ENCODE peak calls at places on chromosomes 4 and X, in six cellular contexts. U is SK-N-SH, T is HepG2, F is K562, Q is GM12878, M is H1. J is an unnamed sample.

GRCh38 chrX:109826954-109827708 is 94.1 kb upstream of the ACSL4 start:
- DNase-seq in Q (no peak), M (no peak), F (no peak), U (no peak), T (peak), J (peak)

GRCh38 chr4:8297691-8298485 is 28.3 kb downstream of the HTRA3 start:
- DNase-seq in M (no peak), U (no peak), Q (no peak), T (no peak), F (no peak), J (no peak)

GRCh38 chrX:116009871-116010710 is 160.5 kb upstream of the AGTR2 start:
- DNase-seq in T (peak), U (peak), Q (peak), M (no peak), F (no peak), J (no peak)

GRCh38 chr4:8051644-8052043 is 107.0 kb downstream of the ABLIM2 start:
- DNase-seq in Q (no peak), U (no peak), M (no peak), F (no peak), T (no peak), J (no peak)

GRCh38 chr4:177093964-177094363 is 215.7 kb upstream of the NEIL3 start:
- DNase-seq in U (peak), F (no peak), Q (no peak), M (no peak), T (no peak), J (no peak)

GRCh38 chr4:64713256-64713840 is 304.1 kb upstream of the TECRL start:
- DNase-seq in M (no peak), Q (no peak), F (peak), T (peak), U (peak), J (peak)

GRCh38 chr4:12852338-12853307 is 631.5 kb downstream of the RAB28 start:
- DNase-seq in F (no peak), U (peak), M (peak), Q (no peak), T (peak), J (peak)

GRCh38 chr4:73661646-73662119 is 41.4 kb upstream of the RASSF6 start:
- DNase-seq in M (no peak), Q (no peak), T (no peak), F (peak), U (no peak), J (peak)

GRCh38 chr4:99467908-99468307 is 32.8 kb upstream of the ADH7 start:
- DNase-seq in U (no peak), T (no peak), F (no peak), M (no peak), Q (no peak), J (no peak)

GRCh38 chrX:141468940-141469339 is 115.6 kb downstream of the SPANXA1 start:
- DNase-seq in F (no peak), Q (no peak), U (no peak), T (no peak), M (no peak), J (peak)

GRCh38 chr4:93786149-93786548 is 42.4 kb upstream of the ATOH1 start:
- DNase-seq in T (no peak), F (no peak), U (no peak), M (no peak), Q (no peak), J (no peak)

GRCh38 chrX:25005034-25005381 is 10.8 kb downstream of the ARX start:
- DNase-seq in F (no peak), U (no peak), M (no peak), Q (no peak), T (no peak), J (no peak)

GRCh38 chr4:129543299-129543698 is 447.3 kb downstream of the C4orf33 start:
- DNase-seq in U (no peak), F (no peak), Q (no peak), M (no peak), T (no peak), J (no peak)

GRCh38 chr4:144714166-144714565 is 68.2 kb downstream of the HHIP start:
- DNase-seq in Q (no peak), F (no peak), U (no peak), M (no peak), T (no peak), J (peak)

GRCh38 chr4:2484993-2485392 is 16.1 kb downstream of the RNF4 start:
- DNase-seq in M (no peak), Q (peak), T (no peak), U (no peak), F (no peak), J (no peak)

GRCh38 chr4:86960557-86960959 is 25.7 kb downstream of the AFF1 start:
- DNase-seq in M (no peak), T (peak), Q (no peak), U (no peak), F (no peak), J (peak)
- H3K9ac ChIP-seq in M (no peak), T (no peak), Q (peak), U (no peak), F (no peak), J (no peak)

GRCh38 chrX:68895339-68896250 is 66.8 kb downstream of the EFNB1 start:
- DNase-seq in Q (no peak), T (peak), F (peak), M (no peak), U (peak), J (peak)
- TF ChIP-seq RFX5 in Q (no peak), T (no peak), F (no peak), M (no peak), U (no peak), J (no peak)

GRCh38 chr4:121459056-121459455 is 78.2 kb upstream of the QRFPR start:
- DNase-seq in M (no peak), F (no peak), Q (no peak), T (no peak), U (no peak), J (no peak)
- H3K9ac ChIP-seq in M (no peak), F (no peak), Q (no peak), T (no peak), U (no peak), J (no peak)

GRCh38 chrX:63506320-63506719 is 155.2 kb upstream of the SPIN4 start:
- DNase-seq in F (peak), M (no peak), U (peak), Q (no peak), T (peak), J (peak)
- TF ChIP-seq RFX5 in F (no peak), M (no peak), U (no peak), Q (no peak), T (no peak), J (no peak)

GRCh38 chr4:504076-504475 is 5.1 kb downstream of the PIGG start:
- DNase-seq in Q (no peak), F (no peak), M (no peak), T (no peak), U (no peak), J (no peak)

GRCh38 chr4:499563-499962 is 553 bp downstream of the PIGG start:
- DNase-seq in F (peak), M (no peak), Q (no peak), T (no peak), U (no peak), J (no peak)

GRCh38 chr4:498328-498919 is 532 bp downstream of the ZNF721 start:
- DNase-seq in U (no peak), T (peak), Q (no peak), M (no peak), F (no peak), J (no peak)
- H3K9ac ChIP-seq in U (peak), T (peak), Q (peak), M (peak), F (peak), J (peak)

DNA sequence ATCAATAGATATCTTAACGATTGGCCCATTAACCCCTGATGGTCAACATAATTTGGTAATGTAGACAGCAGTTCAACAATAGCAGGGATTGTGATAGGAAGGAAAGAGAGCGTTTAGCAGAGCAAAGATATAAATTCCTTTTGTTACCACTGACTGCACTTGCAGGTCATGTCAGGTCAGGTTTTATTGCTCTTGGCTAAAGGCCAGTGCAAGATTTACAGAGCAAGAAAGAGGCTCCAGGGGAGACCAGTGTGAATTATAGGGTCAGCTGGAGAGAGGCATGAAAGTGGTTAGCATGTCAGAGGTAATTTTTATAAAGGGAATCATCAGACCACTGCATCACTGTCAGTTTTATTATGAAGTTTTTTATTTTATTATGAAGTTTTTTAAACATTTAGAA is 94.9 kb upstream of the DIPK2B start:
- DNase-seq in Q (no peak), M (no peak), U (no peak), T (peak), F (no peak), J (peak)
- TF ChIP-seq RFX5 in Q (no peak), M (no peak), U (no peak), T (no peak), F (no peak), J (no peak)

GRCh38 chr4:77156533-77156911 is 485 bp upstream of the CCNG2 start:
- DNase-seq in F (peak), T (peak), U (peak), Q (peak), M (peak), J (peak)
- H3K9ac ChIP-seq in F (peak), T (peak), U (peak), Q (peak), M (peak), J (peak)

GRCh38 chr4:22679518-22679897 is 13.2 kb upstream of the GBA3 start:
- DNase-seq in T (no peak), Q (no peak), F (no peak), M (no peak), U (no peak), J (no peak)
- TF ChIP-seq RFX5 in T (no peak), Q (no peak), F (no peak), M (no peak), U (no peak), J (no peak)

GRCh38 chr4:153466637-153467153 is 535 bp downstream of the TMEM131L start:
- DNase-seq in F (no peak), M (no peak), Q (no peak), U (peak), T (no peak), J (no peak)

GRCh38 chr4:153465922-153466636 is at the start of gene TMEM131L:
- DNase-seq in Q (no peak), F (peak), M (no peak), T (peak), U (peak), J (peak)

GRCh38 chr4:153467154-153467896 is 1.2 kb downstream of the TMEM131L start:
- DNase-seq in F (peak), T (peak), M (no peak), Q (peak), U (peak), J (no peak)

GRCh38 chr4:153467897-153468262 is 1.7 kb downstream of the TMEM131L start:
- DNase-seq in F (no peak), U (no peak), M (no peak), Q (no peak), T (no peak), J (no peak)

GRCh38 chr4:153468587-153468986 is 2.4 kb downstream of the TMEM131L start:
- DNase-seq in M (no peak), T (no peak), Q (peak), F (no peak), U (peak), J (no peak)
- H3K9ac ChIP-seq in M (no peak), T (no peak), Q (peak), F (no peak), U (no peak), J (no peak)

J was measured in IMR-90.